ENCODE peak calls at places on chromosomes 5 and 9, in five cellular contexts. M is Panc1; V is activated CD4-positive, alpha-beta T cell treated with anti-CD3 and anti-CD28 coated beads for 36 hours; S is activated naive CD4-positive, alpha-beta T cell treated with anti-CD3 and anti-CD28 coated beads, Interleukin-2, amount 50 U/mL, for 72 hours; I is lower lobe of right lung. R is an unnamed sample.

GRCh38 chr9:3397726-3398125 is 128.1 kb downstream of the RFX3 start:
- ATAC-seq in M (no peak), V (no peak), S (no peak), I (no peak), R (no peak)

GRCh38 chr5:100551183-100551582 is 16.0 kb downstream of the FAM174A start:
- ATAC-seq in M (no peak), V (no peak), S (no peak), I (no peak), R (no peak)

GRCh38 chr5:147382776-147383175 is 127.1 kb downstream of the DPYSL3 start:
- ATAC-seq in M (no peak), V (no peak), S (no peak), I (no peak), R (no peak)

GRCh38 chr9:136055715-136056545 is 39.2 kb downstream of the NACC2 start:
- ATAC-seq in M (no peak), V (no peak), S (peak), I (no peak), R (no peak)

GRCh38 chr5:50874277-50874984 is 208.0 kb downstream of the PARP8 start:
- ATAC-seq in M (no peak), V (peak), S (no peak), I (peak), R (no peak)

GRCh38 chr9:21080793-21081192 is 3.1 kb upstream of the IFNB1 start:
- ATAC-seq in M (no peak), V (no peak), S (no peak), I (no peak), R (no peak)

GRCh38 chr5:172679621-172680212 is 38.7 kb downstream of the NEURL1B start:
- ATAC-seq in M (no peak), V (no peak), S (no peak), I (peak), R (no peak)

GRCh38 chr9:89502038-89502601 is 4.2 kb upstream of the SEMA4D start:
- ATAC-seq in M (no peak), V (peak), S (peak), I (peak), R (peak)

GRCh38 chr5:177444106-177445051 is 2.2 kb upstream of the PRR7 start:
- ATAC-seq in M (no peak), V (peak), S (no peak), I (no peak), R (no peak)

GRCh38 chr5:15899481-15899880 is 280.1 kb downstream of the MARCHF11 start:
- ATAC-seq in M (no peak), V (no peak), S (no peak), I (no peak), R (no peak)

GRCh38 chr5:68255305-68256130 is 40.0 kb downstream of the PIK3R1 start:
- ATAC-seq in M (no peak), V (no peak), S (peak), I (no peak), R (peak)

GRCh38 chr5:143594913-143595818 is 191.7 kb upstream of the NR3C1 start:
- ATAC-seq in M (peak), V (peak), S (no peak), I (peak), R (peak)

GRCh38 chr9:116372081-116372673 is 218.6 kb downstream of the PAPPA start:
- ATAC-seq in M (no peak), V (no peak), S (no peak), I (no peak), R (no peak)

GRCh38 chr5:57193757-57194413 is 20.0 kb downstream of the GPBP1 start:
- ATAC-seq in M (no peak), V (peak), S (peak), I (no peak), R (peak)

GRCh38 chr5:173923236-173924104 is 35.3 kb downstream of the CPEB4 start:
- ATAC-seq in M (no peak), V (no peak), S (no peak), I (no peak), R (no peak)

GRCh38 chr9:19649672-19650071 is 139.2 kb downstream of the SLC24A2 start:
- ATAC-seq in M (no peak), V (no peak), S (no peak), I (no peak), R (no peak)

GRCh38 chr5:14399054-14399657 is 182.4 kb upstream of the OTULINL start:
- ATAC-seq in M (peak), V (no peak), S (no peak), I (peak), R (peak)

GRCh38 chr5:177371705-177372533 is 12.3 kb upstream of the SLC34A1 start:
- ATAC-seq in M (no peak), V (peak), S (peak), I (no peak), R (peak)

GRCh38 chr5:1133510-1134255 is 21.8 kb upstream of the SLC12A7 start:
- ATAC-seq in M (no peak), V (no peak), S (no peak), I (no peak), R (no peak)

GRCh38 chr5:95621839-95622629 is 2.1 kb downstream of the GPR150 start:
- ATAC-seq in M (no peak), V (no peak), S (no peak), I (no peak), R (no peak)

GRCh38 chr5:161846731-161847130 is 1.2 kb upstream of the GABRA1 start:
- ATAC-seq in M (no peak), V (no peak), S (no peak), I (no peak), R (no peak)

GRCh38 chr5:148887123-148887881 is 60.9 kb downstream of the ADRB2 start:
- ATAC-seq in M (no peak), V (peak), S (peak), I (no peak), R (peak)

GRCh38 chr5:133232435-133232834 is 180.6 kb downstream of the HSPA4 start:
- ATAC-seq in M (no peak), V (no peak), S (no peak), I (no peak), R (no peak)

GRCh38 chr9:114606068-114606467 is 5.0 kb upstream of the TMEM268 start:
- ATAC-seq in M (no peak), V (no peak), S (no peak), I (no peak), R (no peak)

GRCh38 chr5:132342291-132343180 is 27.0 kb upstream of the SLC22A5 start:
- ATAC-seq in M (no peak), V (no peak), S (no peak), I (no peak), R (no peak)

GRCh38 chr5:134005415-134006118 is 792 bp upstream of the VDAC1 start:
- ATAC-seq in M (peak), V (no peak), S (no peak), I (peak), R (peak)

GRCh38 chr9:30178586-30178985 is 2205.9 kb upstream of the ACO1 start:
- ATAC-seq in M (no peak), V (no peak), S (no peak), I (no peak), R (no peak)

GRCh38 chr9:92535940-92536850 is at the start of gene ECM2:
- ATAC-seq in M (no peak), V (no peak), S (no peak), I (no peak), R (no peak)

GRCh38 chr9:109062543-109062942 is 49.2 kb upstream of the CTNNAL1 start:
- ATAC-seq in M (no peak), V (no peak), S (no peak), I (no peak), R (no peak)

GRCh38 chr5:173670791-173671120 is 54.3 kb upstream of the BOD1 start:
- ATAC-seq in M (no peak), V (no peak), S (no peak), I (no peak), R (no peak)

GRCh38 chr5:14204011-14204670 is 61.0 kb downstream of the TRIO start:
- ATAC-seq in M (no peak), V (no peak), S (no peak), I (no peak), R (no peak)

R was measured in activated T-helper 17 cell treated with anti-CD3 and anti-CD28 coated beads, Interleukin-2, amount 50 U/mL, for 72 hours.